ENCODE peak calls at places on chromosomes 5 and 9, in five cellular contexts. B is stimulated activated CD4-positive, alpha-beta T cell treated with anti-CD3 and anti-CD28 coated beads, Interleukin-12 subunit alpha, Interleukin-12 subunit beta, amount 100 ng/mL, for 4 hours; Z is T-helper 2 cell; S is IMR-90; H is aorta. J is an unnamed sample.

GRCh38 chr5:80198399-80198798 is 57.4 kb downstream of the SERINC5 start:
- DNase-seq in B (no peak), S (no peak), Z (no peak), H (peak), J (no peak)

GRCh38 chr9:110330484-110331115 is 7.1 kb downstream of the TXNDC8 start:
- DNase-seq in S (no peak), Z (no peak), H (no peak), B (no peak), J (no peak)

GRCh38 chr5:10352404-10353240 is 873 bp upstream of the MARCHF6 start:
- DNase-seq in Z (no peak), B (peak), H (no peak), S (peak), J (no peak)

GRCh38 chr9:36298566-36298965 is 40.3 kb upstream of the GNE start:
- DNase-seq in B (no peak), Z (no peak), H (no peak), S (peak), J (no peak)

GRCh38 chr5:123717139-123717538 is 205.2 kb downstream of the CSNK1G3 start:
- DNase-seq in H (no peak), S (peak), Z (no peak), B (no peak), J (no peak)

GRCh38 chr5:148457183-148457620 is 73.4 kb downstream of the FBXO38 start:
- DNase-seq in H (no peak), B (no peak), S (no peak), Z (no peak), J (no peak)

GRCh38 chr9:91361294-91362201 is at the start of gene AUH:
- DNase-seq in H (peak), S (peak), B (peak), Z (peak), J (peak)

GRCh38 chr9:98900725-98901124 is 43.0 kb upstream of the COL15A1 start:
- DNase-seq in B (no peak), H (no peak), Z (no peak), S (no peak), J (no peak)

GRCh38 chr5:125412561-125413535 is 666.4 kb upstream of the ZNF608 start:
- DNase-seq in Z (no peak), H (peak), B (no peak), S (peak), J (peak)

GRCh38 chr9:82613516-82613915 is 449.4 kb downstream of the RASEF start:
- DNase-seq in B (no peak), S (no peak), Z (no peak), H (no peak), J (no peak)

GRCh38 chr5:102018279-102018678 is 277.8 kb downstream of the SLCO4C1 start:
- DNase-seq in Z (no peak), H (peak), S (no peak), B (no peak), J (no peak)

GRCh38 chr9:121771851-121772599 is 120.6 kb downstream of the DAB2IP start:
- DNase-seq in S (no peak), Z (no peak), H (peak), B (no peak), J (no peak)

GRCh38 chr5:101950050-101950449 is 346.0 kb downstream of the SLCO4C1 start:
- DNase-seq in B (no peak), S (no peak), Z (no peak), H (no peak), J (no peak)

GRCh38 chr9:85599540-85600140 is 142.1 kb downstream of the AGTPBP1 start:
- DNase-seq in Z (no peak), S (peak), B (no peak), H (no peak), J (no peak)

GRCh38 chr9:98583417-98583816 is 125.3 kb downstream of the GABBR2 start:
- DNase-seq in Z (no peak), B (no peak), S (peak), H (no peak), J (no peak)

GRCh38 chr5:116455061-116455460 is 119.6 kb downstream of the SEMA6A start:
- DNase-seq in Z (no peak), H (no peak), S (peak), B (no peak), J (no peak)

GRCh38 chr5:168819004-168819626 is 239.9 kb upstream of the PANK3 start:
- DNase-seq in Z (no peak), B (no peak), S (no peak), H (no peak), J (no peak)

GRCh38 chr9:95509851-95510529 is 6.8 kb downstream of the PTCH1 start:
- DNase-seq in Z (no peak), H (no peak), B (no peak), S (no peak), J (no peak)

GRCh38 chr5:35198096-35198495 is 32.2 kb downstream of the PRLR start:
- DNase-seq in Z (no peak), H (peak), S (peak), B (no peak), J (peak)

GRCh38 chr5:179154991-179155955 is 95.1 kb downstream of the ZNF354C start:
- DNase-seq in H (no peak), Z (no peak), B (no peak), S (no peak), J (no peak)

GRCh38 chr5:32109236-32109635 is 64.9 kb downstream of the GOLPH3 start:
- DNase-seq in Z (no peak), S (peak), B (no peak), H (no peak), J (no peak)

GRCh38 chr5:16936150-16937022 is at the start of gene MYO10:
- DNase-seq in S (peak), H (peak), B (peak), Z (no peak), J (no peak)

GRCh38 chr5:39420482-39421145 is 4.2 kb downstream of the DAB2 start:
- DNase-seq in Z (no peak), H (peak), S (peak), B (no peak), J (no peak)

GRCh38 chr9:122350577-122351355 is 20.1 kb upstream of the PTGS1 start:
- DNase-seq in H (peak), B (peak), Z (peak), S (peak), J (peak)

GRCh38 chr9:76580832-76581231 is 121.8 kb downstream of the GCNT1 start:
- DNase-seq in H (no peak), S (no peak), Z (no peak), B (no peak), J (no peak)

GRCh38 chr5:144183254-144183889 is 12.7 kb downstream of the KCTD16 start:
- DNase-seq in S (peak), Z (peak), B (no peak), H (no peak), J (no peak)

GRCh38 chr5:115243412-115243811 is 19.3 kb downstream of the PGGT1B start:
- DNase-seq in S (peak), H (no peak), B (no peak), Z (no peak), J (no peak)

GRCh38 chr9:79694208-79694607 is 122.4 kb downstream of the TLE4 start:
- DNase-seq in B (no peak), Z (no peak), S (no peak), H (no peak), J (no peak)